ENCODE peak calls at places on chromosomes 13 and 19, in five cellular contexts. Q is fibroblast of the aortic adventitia; M is activated CD8-positive, alpha-beta T cell treated with anti-CD3 and anti-CD28 coated beads for 36 hours; L is uterus; Z is RWPE1. X is an unnamed sample.

GRCh38 chr13:74644239-74644638 is 510.0 kb upstream of the KLF12 start:
- DNase-seq in Z (no peak), Q (peak), M (no peak), L (no peak), X (peak)

GRCh38 chr19:628168-628567 is 5.2 kb downstream of the POLRMT start:
- DNase-seq in Z (no peak), M (peak), L (no peak), Q (no peak), X (no peak)

GRCh38 chr19:58154287-58154678 is 3.7 kb upstream of the ZNF329 start:
- DNase-seq in Z (peak), Q (peak), M (peak), L (peak), X (peak)

GRCh38 chr13:42544246-42544915 is 29.6 kb upstream of the TNFSF11 start:
- DNase-seq in L (no peak), Z (no peak), Q (no peak), M (no peak), X (no peak)

GRCh38 chr13:103884139-103884723 is 818.0 kb upstream of the SLC10A2 start:
- DNase-seq in Q (no peak), L (no peak), M (no peak), Z (no peak), X (no peak)

GRCh38 chr13:35824825-35825224 is 306.4 kb downstream of the DCLK1 start:
- DNase-seq in Z (no peak), L (no peak), M (no peak), Q (no peak), X (no peak)

GRCh38 chr19:5292453-5292842 is 48.2 kb downstream of the PTPRS start:
- DNase-seq in M (peak), Q (no peak), Z (peak), L (no peak), X (no peak)

GRCh38 chr19:13744179-13744578 is 20.1 kb upstream of the MRI1 start:
- DNase-seq in M (no peak), Q (no peak), Z (no peak), L (no peak), X (no peak)

DNA sequence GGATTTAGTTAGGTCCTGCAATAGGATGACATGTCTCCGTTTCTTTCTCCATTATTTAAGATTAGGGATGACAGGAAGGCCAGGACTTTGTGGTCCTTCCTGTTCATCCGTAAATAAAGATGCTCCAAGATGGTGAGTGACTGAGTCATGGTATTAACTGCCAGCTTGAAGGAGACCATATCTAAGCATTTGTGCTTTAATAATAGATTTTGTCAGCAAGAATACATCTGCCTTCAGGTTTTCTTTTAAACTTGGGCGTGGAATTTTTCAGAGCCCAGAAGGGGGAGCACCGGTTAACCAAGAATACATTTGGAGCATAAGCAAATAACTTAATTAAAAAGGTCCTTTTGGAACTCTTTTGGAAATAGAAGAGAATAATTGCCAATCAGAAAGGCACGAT is 68.2 kb downstream of the ARHGAP35 start:
- DNase-seq in M (no peak), L (no peak), Z (no peak), Q (peak), X (no peak)
- TF ChIP-seq CTCF in M (no peak), L (no peak), Z (no peak), Q (peak), X (peak)

GRCh38 chr19:39832341-39833083 is 1.4 kb downstream of the DYRK1B start:
- DNase-seq in Z (no peak), M (no peak), Q (no peak), L (no peak), X (peak)

GRCh38 chr19:39831679-39832078 is 2.3 kb downstream of the DYRK1B start:
- DNase-seq in L (no peak), Q (no peak), Z (no peak), M (no peak), X (no peak)

GRCh38 chr19:39833160-39833463 is 850 bp downstream of the DYRK1B start:
- DNase-seq in Q (no peak), Z (no peak), M (no peak), L (no peak), X (no peak)

GRCh38 chr19:39833464-39834286 is at the start of gene DYRK1B:
- DNase-seq in Z (peak), M (peak), Q (peak), L (peak), X (peak)

GRCh38 chr19:39834287-39834841 is 402 bp upstream of the DYRK1B start:
- DNase-seq in L (no peak), Z (no peak), M (no peak), Q (no peak), X (no peak)
- TF ChIP-seq CTCF in L (no peak), Z (no peak), M (no peak), Q (no peak), X (no peak)

GRCh38 chr19:4246767-4247593 is at the start of gene YJU2:
- DNase-seq in L (peak), Q (peak), Z (peak), M (peak), X (peak)
- TF ChIP-seq CTCF in L (peak), Q (peak), Z (peak), M (peak), X (peak)

DNA sequence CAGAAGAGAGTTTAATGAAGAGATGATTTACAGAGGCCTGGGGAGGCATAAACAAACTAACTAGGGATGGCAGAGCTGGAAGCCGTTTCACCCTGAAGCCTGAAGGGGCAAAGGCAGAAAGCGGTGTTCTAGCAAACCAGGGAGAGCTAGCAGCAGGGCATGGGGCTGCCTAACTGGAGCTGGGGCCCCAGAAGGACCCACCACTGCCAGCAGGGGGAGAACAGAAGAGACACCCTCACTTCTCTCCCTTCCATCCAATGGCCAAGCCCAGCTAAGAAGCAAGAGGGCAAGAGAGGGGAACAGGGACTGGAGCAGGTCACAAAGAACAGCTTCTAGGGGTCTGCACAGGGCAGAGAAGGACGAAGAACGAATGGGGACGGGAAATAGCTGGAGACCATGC is 195.5 kb downstream of the KATNAL1 start:
- DNase-seq in M (peak), Z (no peak), L (no peak), Q (no peak), X (no peak)
- TF ChIP-seq CTCF in M (no peak), Z (no peak), L (no peak), Q (peak), X (peak)

DNA sequence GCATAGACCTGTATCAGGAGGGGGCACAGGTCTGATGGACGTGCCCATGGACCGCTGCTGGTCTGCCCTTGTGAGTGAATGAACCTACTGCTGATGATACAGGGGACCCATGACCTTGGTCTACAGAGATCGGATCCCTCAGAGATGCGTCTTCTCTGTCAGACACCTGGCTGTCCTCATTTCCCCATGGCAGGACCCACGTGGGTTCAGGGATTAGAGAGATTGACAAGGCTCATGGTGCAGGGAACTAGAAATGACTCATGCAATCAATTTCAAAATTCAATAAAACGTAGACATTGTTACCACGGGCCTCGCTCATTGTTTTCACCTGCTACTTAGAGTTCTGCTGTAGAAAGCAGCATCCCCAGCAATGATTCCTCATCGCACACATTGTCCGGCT is 962 bp upstream of the TPRX1 start:
- DNase-seq in Z (no peak), Q (no peak), M (no peak), L (no peak), X (no peak)
- TF ChIP-seq CTCF in Z (no peak), Q (no peak), M (no peak), L (no peak), X (no peak)

DNA sequence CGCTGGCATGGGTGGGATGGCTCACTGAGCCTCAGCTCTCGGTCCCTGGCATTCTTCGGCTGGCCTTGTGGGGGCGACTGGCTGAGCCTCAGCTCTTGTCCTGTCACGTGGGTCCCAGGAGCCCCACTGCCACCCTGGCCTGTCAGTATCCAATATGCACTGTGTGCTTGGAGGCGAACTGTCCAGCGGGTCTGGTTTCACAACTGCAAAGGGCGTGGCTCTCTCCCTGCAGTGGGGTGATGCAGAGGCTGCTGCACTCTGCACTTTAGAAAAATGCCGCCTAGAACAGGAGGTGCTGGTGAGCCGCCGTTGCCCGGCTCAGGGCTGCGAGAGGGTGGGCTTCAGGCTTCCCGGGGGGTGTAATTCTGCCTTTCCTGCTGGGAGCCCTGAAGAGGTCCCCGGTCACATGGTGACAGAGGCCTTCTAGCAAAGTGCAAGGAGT is 17.0 kb upstream of the TMEM255B start:
- DNase-seq in M (peak), Q (peak), Z (peak), L (no peak), X (no peak)
- TF ChIP-seq CTCF in M (no peak), Q (no peak), Z (no peak), L (no peak), X (peak)

DNA sequence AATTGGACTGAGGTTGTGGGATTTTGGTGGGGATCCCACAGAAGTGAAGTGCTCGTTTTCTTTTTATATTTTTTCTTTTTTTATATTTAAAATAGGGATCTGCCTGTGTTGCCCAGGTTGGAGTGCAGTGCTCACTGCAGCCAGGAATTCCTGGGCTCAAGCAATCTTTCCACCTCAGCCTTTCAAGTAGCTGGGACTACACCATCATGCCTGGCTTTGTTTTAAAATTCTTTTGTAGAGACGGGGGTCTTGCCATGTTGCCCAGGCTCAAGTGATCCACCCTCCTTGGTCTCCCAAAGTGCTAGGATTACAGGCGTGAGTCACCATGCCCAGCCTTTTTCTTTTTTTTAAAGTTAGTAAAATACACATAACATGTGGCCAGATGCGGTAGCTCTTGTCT is 20.6 kb downstream of the CRTC1 start:
- DNase-seq in Z (no peak), M (no peak), Q (no peak), L (no peak), X (no peak)
- TF ChIP-seq CTCF in Z (no peak), M (no peak), Q (no peak), L (no peak), X (no peak)

DNA sequence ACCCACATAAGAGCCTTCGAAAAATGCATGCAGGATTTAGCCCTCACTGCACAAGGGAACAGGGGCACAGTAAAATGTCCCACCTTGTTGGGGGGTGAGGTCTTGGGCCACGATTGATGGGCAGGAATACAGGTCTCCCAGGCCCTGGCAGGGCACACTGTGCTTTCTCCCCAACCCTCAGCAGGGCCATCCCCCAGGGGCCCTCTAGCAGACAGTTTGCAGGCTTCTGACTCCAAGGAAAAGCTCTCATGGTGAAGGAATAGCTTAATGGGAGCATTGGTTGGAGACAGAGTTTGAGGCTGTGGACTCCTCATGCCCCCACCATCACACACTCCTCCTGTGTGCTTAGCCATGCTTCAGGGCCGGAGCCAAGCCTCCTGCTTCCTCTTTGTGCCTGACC is 484.6 kb downstream of the ZNF536 start:
- DNase-seq in M (no peak), L (no peak), Q (no peak), Z (no peak), X (no peak)
- TF ChIP-seq CTCF in M (no peak), L (no peak), Q (no peak), Z (no peak), X (no peak)

GRCh38 chr13:113123226-113124150 is 889 bp downstream of the F10 start:
- DNase-seq in L (no peak), Z (no peak), Q (peak), M (no peak), X (no peak)
- TF ChIP-seq CTCF in L (no peak), Z (no peak), Q (peak), M (peak), X (peak)

GRCh38 chr13:32538621-32539246 is at the start of gene N4BP2L2:
- DNase-seq in Z (peak), L (peak), Q (peak), M (peak), X (peak)
- TF ChIP-seq CTCF in Z (peak), L (peak), Q (peak), M (no peak), X (peak)